ENCODE peak calls at places on chromosomes 11 and 22, in seven cellular contexts. One of them, this sample, is unnamed. For H3K36me3 and H3K4me1, the result is how much of the 10 kb centered on the place peaks cover.

GRCh38 chr11:107705027-107705426 is 6.8 kb downstream of the SLN start:
- DNase-seq in right atrium auricular region: no peak
- DNase-seq in right lobe of liver: no peak
- DNase-seq in CD8-positive, alpha-beta T cell: no peak
- DNase-seq in IMR-90: peak
- DNase-seq in GM12878: no peak
- DNase-seq in neuronal stem cell: no peak
- DNase-seq in this sample: no peak

GRCh38 chr11:100151944-100152343 is 535.1 kb upstream of the ARHGAP42 start:
- DNase-seq in neuronal stem cell: no peak
- DNase-seq in IMR-90: no peak
- DNase-seq in GM12878: no peak
- DNase-seq in CD8-positive, alpha-beta T cell: no peak
- DNase-seq in right atrium auricular region: no peak
- DNase-seq in right lobe of liver: no peak
- DNase-seq in this sample: no peak

GRCh38 chr11:75184757-75185156 is 33.9 kb downstream of the SLCO2B1 start:
- DNase-seq in IMR-90: no peak
- DNase-seq in right lobe of liver: no peak
- DNase-seq in CD8-positive, alpha-beta T cell: no peak
- DNase-seq in GM12878: no peak
- DNase-seq in right atrium auricular region: no peak
- DNase-seq in neuronal stem cell: no peak
- DNase-seq in this sample: no peak

GRCh38 chr11:64056213-64056785 is 20.6 kb downstream of the FLRT1 start:
- DNase-seq in GM12878: no peak
- DNase-seq in neuronal stem cell: no peak
- DNase-seq in right atrium auricular region: no peak
- DNase-seq in right lobe of liver: no peak
- DNase-seq in IMR-90: no peak
- DNase-seq in CD8-positive, alpha-beta T cell: no peak
- DNase-seq in this sample: no peak

GRCh38 chr22:30439226-30439625 is 13.7 kb downstream of the MTFP1 start:
- DNase-seq in GM12878: no peak
- DNase-seq in right atrium auricular region: no peak
- DNase-seq in IMR-90: no peak
- DNase-seq in right lobe of liver: no peak
- DNase-seq in CD8-positive, alpha-beta T cell: no peak
- DNase-seq in neuronal stem cell: no peak
- DNase-seq in this sample: no peak

GRCh38 chr11:2771758-2772466 is 72.1 kb upstream of the KCNQ1OT1 start:
- DNase-seq in right lobe of liver: peak
- DNase-seq in IMR-90: no peak
- DNase-seq in right atrium auricular region: peak
- DNase-seq in neuronal stem cell: no peak
- DNase-seq in GM12878: no peak
- DNase-seq in CD8-positive, alpha-beta T cell: peak
- DNase-seq in this sample: no peak

GRCh38 chr22:32079110-32080089 is 36.3 kb downstream of the SLC5A1 start:
- DNase-seq in right atrium auricular region: no peak
- DNase-seq in IMR-90: peak
- DNase-seq in right lobe of liver: peak
- DNase-seq in CD8-positive, alpha-beta T cell: no peak
- DNase-seq in GM12878: no peak
- DNase-seq in neuronal stem cell: no peak
- DNase-seq in this sample: no peak

GRCh38 chr11:81975261-81975900 is 758.3 kb downstream of the FAM181B start:
- DNase-seq in CD8-positive, alpha-beta T cell: no peak
- DNase-seq in right atrium auricular region: no peak
- DNase-seq in right lobe of liver: no peak
- DNase-seq in GM12878: no peak
- DNase-seq in IMR-90: no peak
- DNase-seq in neuronal stem cell: no peak
- DNase-seq in this sample: no peak

GRCh38 chr22:44821741-44822425 is 69.5 kb downstream of the ARHGAP8 start:
- DNase-seq in GM12878: no peak
- DNase-seq in right atrium auricular region: no peak
- DNase-seq in neuronal stem cell: no peak
- DNase-seq in right lobe of liver: no peak
- DNase-seq in CD8-positive, alpha-beta T cell: no peak
- DNase-seq in IMR-90: no peak
- DNase-seq in this sample: peak

GRCh38 chr22:29464581-29464980 is 15.4 kb upstream of the NEFH start:
- DNase-seq in GM12878: no peak
- DNase-seq in neuronal stem cell: no peak
- DNase-seq in right atrium auricular region: no peak
- DNase-seq in IMR-90: no peak
- DNase-seq in CD8-positive, alpha-beta T cell: no peak
- DNase-seq in right lobe of liver: no peak
- DNase-seq in this sample: no peak

GRCh38 chr11:2940166-2940929 is 11.1 kb upstream of the PHLDA2 start:
- DNase-seq in right atrium auricular region: peak
- DNase-seq in neuronal stem cell: no peak
- DNase-seq in right lobe of liver: no peak
- DNase-seq in CD8-positive, alpha-beta T cell: peak
- DNase-seq in IMR-90: no peak
- DNase-seq in GM12878: no peak
- DNase-seq in this sample: no peak

GRCh38 chr11:126072141-126072741 is 9.6 kb upstream of the CDON start:
- DNase-seq in neuronal stem cell: no peak
- DNase-seq in GM12878: no peak
- DNase-seq in right lobe of liver: no peak
- DNase-seq in IMR-90: no peak
- DNase-seq in CD8-positive, alpha-beta T cell: no peak
- DNase-seq in right atrium auricular region: no peak
- DNase-seq in this sample: peak

GRCh38 chr11:27904358-27905055 is 203.4 kb downstream of the KIF18A start:
- DNase-seq in GM12878: no peak
- DNase-seq in right lobe of liver: no peak
- DNase-seq in IMR-90: peak
- DNase-seq in CD8-positive, alpha-beta T cell: no peak
- DNase-seq in neuronal stem cell: no peak
- DNase-seq in right atrium auricular region: no peak
- DNase-seq in this sample: no peak

GRCh38 chr11:128246364-128247234 is 340.8 kb downstream of the ETS1 start:
- DNase-seq in right lobe of liver: no peak
- DNase-seq in right atrium auricular region: no peak
- DNase-seq in neuronal stem cell: no peak
- DNase-seq in GM12878: no peak
- DNase-seq in IMR-90: peak
- DNase-seq in CD8-positive, alpha-beta T cell: no peak
- DNase-seq in this sample: no peak

GRCh38 chr11:8201524-8202365 is 32.9 kb upstream of the RIC3 start:
- DNase-seq in GM12878: peak
- DNase-seq in CD8-positive, alpha-beta T cell: no peak
- DNase-seq in right lobe of liver: no peak
- DNase-seq in IMR-90: no peak
- DNase-seq in neuronal stem cell: no peak
- DNase-seq in right atrium auricular region: no peak
- DNase-seq in this sample: no peak

DNA sequence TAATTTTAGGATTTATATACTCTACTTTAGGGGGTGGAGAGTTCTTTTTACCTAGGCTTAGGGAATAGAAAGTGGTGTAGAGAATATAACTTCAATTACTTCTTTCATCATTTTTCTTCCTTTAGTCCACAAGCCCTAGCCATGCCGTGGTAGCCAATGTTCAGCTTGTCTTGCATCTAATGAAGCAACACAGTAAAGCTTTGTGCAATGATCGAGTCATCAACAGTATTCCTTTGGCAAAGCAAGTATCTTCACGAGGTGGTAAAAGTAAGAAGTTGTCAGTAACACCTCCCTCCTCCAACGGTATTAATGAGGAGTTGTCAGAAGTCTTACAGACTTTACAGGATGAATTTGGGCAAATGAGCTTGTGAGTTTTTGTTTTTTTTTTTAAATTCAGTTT is 37.4 kb downstream of the CEP57 start:
- DNase-seq in GM12878: no peak
- DNase-seq in IMR-90: peak
- DNase-seq in neuronal stem cell: no peak
- DNase-seq in right atrium auricular region: no peak
- DNase-seq in CD8-positive, alpha-beta T cell: no peak
- DNase-seq in right lobe of liver: no peak
- DNase-seq in this sample: no peak
- H3K36me3 ChIP-seq in GM12878: under half
- H3K36me3 ChIP-seq in IMR-90: under half
- H3K36me3 ChIP-seq in neuronal stem cell: under half
- H3K36me3 ChIP-seq in right atrium auricular region: under half
- H3K36me3 ChIP-seq in CD8-positive, alpha-beta T cell: under half
- H3K36me3 ChIP-seq in right lobe of liver: under half
- H3K36me3 ChIP-seq in this sample: under half

GRCh38 chr22:46070722-46071450 is 79.4 kb upstream of the PPARA start:
- DNase-seq in neuronal stem cell: no peak
- DNase-seq in right atrium auricular region: no peak
- DNase-seq in CD8-positive, alpha-beta T cell: no peak
- DNase-seq in GM12878: no peak
- DNase-seq in right lobe of liver: peak
- DNase-seq in IMR-90: peak
- DNase-seq in this sample: peak

GRCh38 chr22:46072981-46073682 is 77.2 kb upstream of the PPARA start:
- DNase-seq in right lobe of liver: peak
- DNase-seq in neuronal stem cell: no peak
- DNase-seq in IMR-90: no peak
- DNase-seq in CD8-positive, alpha-beta T cell: no peak
- DNase-seq in right atrium auricular region: no peak
- DNase-seq in GM12878: no peak
- DNase-seq in this sample: peak

GRCh38 chr22:46073683-46074504 is 76.4 kb upstream of the PPARA start:
- DNase-seq in CD8-positive, alpha-beta T cell: no peak
- DNase-seq in GM12878: no peak
- DNase-seq in right lobe of liver: peak
- DNase-seq in IMR-90: peak
- DNase-seq in neuronal stem cell: no peak
- DNase-seq in right atrium auricular region: no peak
- DNase-seq in this sample: no peak

GRCh38 chr22:46071451-46072029 is 78.8 kb upstream of the PPARA start:
- DNase-seq in neuronal stem cell: no peak
- DNase-seq in IMR-90: peak
- DNase-seq in CD8-positive, alpha-beta T cell: peak
- DNase-seq in right lobe of liver: peak
- DNase-seq in right atrium auricular region: peak
- DNase-seq in GM12878: no peak
- DNase-seq in this sample: peak

GRCh38 chr22:46072030-46072881 is 78.1 kb upstream of the PPARA start:
- DNase-seq in GM12878: no peak
- DNase-seq in right atrium auricular region: no peak
- DNase-seq in neuronal stem cell: no peak
- DNase-seq in right lobe of liver: peak
- DNase-seq in CD8-positive, alpha-beta T cell: no peak
- DNase-seq in IMR-90: peak
- DNase-seq in this sample: peak
- H3K4me1 ChIP-seq in GM12878: under half
- H3K4me1 ChIP-seq in right atrium auricular region: half or more
- H3K4me1 ChIP-seq in neuronal stem cell: under half
- H3K4me1 ChIP-seq in right lobe of liver: under half
- H3K4me1 ChIP-seq in CD8-positive, alpha-beta T cell: under half
- H3K4me1 ChIP-seq in IMR-90: under half
- H3K4me1 ChIP-seq in this sample: under half

GRCh38 chr11:95152878-95153856 is 63.5 kb downstream of the ENDOD1 start:
- DNase-seq in CD8-positive, alpha-beta T cell: peak
- DNase-seq in neuronal stem cell: no peak
- DNase-seq in right atrium auricular region: no peak
- DNase-seq in GM12878: peak
- DNase-seq in right lobe of liver: no peak
- DNase-seq in IMR-90: no peak
- DNase-seq in this sample: no peak
- H3K4me3 ChIP-seq in CD8-positive, alpha-beta T cell: peak
- H3K4me3 ChIP-seq in neuronal stem cell: no peak
- H3K4me3 ChIP-seq in right atrium auricular region: no peak
- H3K4me3 ChIP-seq in GM12878: peak
- H3K4me3 ChIP-seq in right lobe of liver: no peak
- H3K4me3 ChIP-seq in IMR-90: no peak
- H3K4me3 ChIP-seq in this sample: no peak

GRCh38 chr11:58006940-58007339 is 16.7 kb upstream of the OR9Q1 start:
- DNase-seq in neuronal stem cell: no peak
- DNase-seq in CD8-positive, alpha-beta T cell: no peak
- DNase-seq in IMR-90: peak
- DNase-seq in right lobe of liver: no peak
- DNase-seq in GM12878: no peak
- DNase-seq in right atrium auricular region: no peak
- DNase-seq in this sample: no peak

GRCh38 chr11:58011771-58012170 is 11.9 kb upstream of the OR9Q1 start:
- DNase-seq in neuronal stem cell: no peak
- DNase-seq in GM12878: no peak
- DNase-seq in CD8-positive, alpha-beta T cell: no peak
- DNase-seq in right lobe of liver: no peak
- DNase-seq in IMR-90: no peak
- DNase-seq in right atrium auricular region: no peak
- DNase-seq in this sample: no peak
- H3K36me3 ChIP-seq in neuronal stem cell: under half
- H3K36me3 ChIP-seq in GM12878: under half
- H3K36me3 ChIP-seq in CD8-positive, alpha-beta T cell: under half
- H3K36me3 ChIP-seq in right lobe of liver: under half
- H3K36me3 ChIP-seq in IMR-90: under half
- H3K36me3 ChIP-seq in right atrium auricular region: under half
- H3K36me3 ChIP-seq in this sample: under half